ENCODE peak calls at places on chromosomes 12 and 14, in four cellular contexts. J is lung, P is cardiac fibroblast, C is neural progenitor cell. G is an unnamed sample.

GRCh38 chr12:80494836-80495235 is 50.8 kb downstream of the PTPRQ start:
- DNase-seq in J (no peak), P (no peak), C (no peak), G (no peak)

GRCh38 chr12:1184402-1184801 is 193.4 kb downstream of the ERC1 start:
- DNase-seq in J (no peak), P (peak; percentile 53), C (no peak), G (no peak)

GRCh38 chr12:123231931-123232330 is 1.0 kb downstream of the MPHOSPH9 start:
- DNase-seq in J (no peak), P (no peak), C (peak; percentile 27), G (no peak)

GRCh38 chr14:87966816-87967215 is 26.2 kb downstream of the GALC start:
- DNase-seq in J (no peak), P (peak; percentile 36), C (no peak), G (peak; percentile 31)

GRCh38 chr14:31405599-31406251 is 14.6 kb downstream of the HEATR5A start:
- DNase-seq in J (no peak), P (no peak), C (no peak), G (no peak)

GRCh38 chr12:96233941-96234461 is 39.8 kb downstream of the ELK3 start:
- DNase-seq in J (peak; percentile 65), P (peak; percentile 93), C (no peak), G (peak; percentile 99)

GRCh38 chr14:20144820-20145219 is 6.2 kb downstream of the OR4N5 start:
- DNase-seq in J (no peak), P (no peak), C (no peak), G (no peak)

GRCh38 chr14:64053694-64054669 is 201.2 kb downstream of the SYNE2 start:
- DNase-seq in J (no peak), P (peak; percentile 79), C (no peak), G (peak; percentile 50)

GRCh38 chr14:20782280-20782890 is 1.3 kb downstream of the RNASE6 start:
- DNase-seq in J (no peak), P (no peak), C (peak; percentile 18), G (no peak)

GRCh38 chr12:131044760-131045381 is 91.2 kb downstream of the ADGRD1 start:
- DNase-seq in J (no peak), P (no peak), C (no peak), G (no peak)

GRCh38 chr12:52585001-52585400 is 11.4 kb upstream of the KRT74 start:
- DNase-seq in J (no peak), P (no peak), C (no peak), G (no peak)
- H3K4me3 ChIP-seq in J (no peak overlapping the region), P (no peak overlapping the region), C (no peak overlapping the region), G (no peak overlapping the region)

DNA sequence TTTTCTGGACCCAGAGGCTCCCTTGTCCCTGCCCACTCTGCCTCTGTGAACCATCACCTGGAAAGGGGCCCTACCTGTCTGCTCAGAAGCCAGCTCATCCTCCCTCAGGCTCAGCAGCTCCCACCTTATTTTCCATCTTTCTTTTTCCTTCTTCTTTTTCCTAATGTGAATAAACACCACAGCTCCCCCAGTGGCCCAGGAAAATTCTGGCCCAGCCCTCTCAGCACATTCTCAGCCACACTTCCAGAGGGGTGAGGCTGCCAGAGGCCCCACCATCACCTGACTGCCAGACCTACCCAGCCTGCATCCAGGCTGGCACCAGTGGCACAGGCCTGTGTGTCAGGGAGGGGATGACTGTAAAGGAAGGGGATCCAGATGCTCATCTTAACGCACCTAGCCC is 23.0 kb downstream of the ZFHX2 start:
- DNase-seq in J (no peak), P (no peak), C (peak; percentile 28), G (no peak)
- TF ChIP-seq CTCF in J (no peak), P (no peak), C (peak; percentile 40), G (no peak)

GRCh38 chr12:57090924-57091632 is 2.2 kb downstream of the NAB2 start:
- DNase-seq in J (no peak), P (no peak), C (no peak), G (peak; percentile 35)
- H3K4me3 ChIP-seq in J (no peak overlapping the region), P (peak overlapping the region; percentile 93), C (peak overlapping the region; percentile 63), G (peak overlapping the region; percentile 92)

GRCh38 chr12:9064201-9064814 is 51.4 kb downstream of the A2M start:
- DNase-seq in J (peak; percentile 52), P (peak; percentile 42), C (peak; percentile 83), G (peak; percentile 44)
- TF ChIP-seq CTCF in J (peak; percentile 32), P (peak; percentile 22), C (peak; percentile 49), G (peak; percentile 37)

GRCh38 chr14:99737451-99737951 is 53.4 kb downstream of the CYP46A1 start:
- DNase-seq in J (peak; percentile 67), P (no peak), C (no peak), G (no peak)
- H3K4me3 ChIP-seq in J (peak overlapping the region; percentile 47), P (peak overlapping the region; percentile 27), C (no peak overlapping the region), G (peak overlapping the region; percentile 2)